ENCODE peak calls at places on chromosome 22, in ten cellular contexts. One of them, this sample, is unnamed.

GRCh38 chr22:17057959-17058814 is 26.6 kb upstream of the IL17RA start:
- DNase-seq in mesothelial cell of epicardium: no peak
- DNase-seq in left lung: peak
- DNase-seq in heart left ventricle: no peak
- DNase-seq in fibroblast of lung: peak
- DNase-seq in progenitor cell of endocrine pancreas: peak
- DNase-seq in fibroblast of pulmonary artery: peak
- DNase-seq in sigmoid colon: peak
- DNase-seq in AG09309: peak
- DNase-seq in cardiac muscle cell: peak
- DNase-seq in this sample: no peak

GRCh38 chr22:45225732-45226560 is 14.7 kb downstream of the KIAA0930 start:
- DNase-seq in mesothelial cell of epicardium: no peak
- DNase-seq in left lung: peak
- DNase-seq in heart left ventricle: no peak
- DNase-seq in fibroblast of lung: peak
- DNase-seq in progenitor cell of endocrine pancreas: no peak
- DNase-seq in fibroblast of pulmonary artery: peak
- DNase-seq in sigmoid colon: peak
- DNase-seq in AG09309: no peak
- DNase-seq in cardiac muscle cell: peak
- DNase-seq in this sample: no peak

GRCh38 chr22:38069372-38070249 is 12.4 kb downstream of the PICK1 start:
- DNase-seq in mesothelial cell of epicardium: no peak
- DNase-seq in left lung: no peak
- DNase-seq in heart left ventricle: peak
- DNase-seq in fibroblast of lung: peak
- DNase-seq in progenitor cell of endocrine pancreas: no peak
- DNase-seq in fibroblast of pulmonary artery: peak
- DNase-seq in sigmoid colon: peak
- DNase-seq in AG09309: peak
- DNase-seq in cardiac muscle cell: peak
- DNase-seq in this sample: no peak

GRCh38 chr22:17576475-17576874 is 13.2 kb downstream of the SLC25A18 start:
- DNase-seq in mesothelial cell of epicardium: no peak
- DNase-seq in left lung: no peak
- DNase-seq in heart left ventricle: no peak
- DNase-seq in fibroblast of lung: no peak
- DNase-seq in progenitor cell of endocrine pancreas: no peak
- DNase-seq in fibroblast of pulmonary artery: peak
- DNase-seq in sigmoid colon: no peak
- DNase-seq in AG09309: peak
- DNase-seq in cardiac muscle cell: peak
- DNase-seq in this sample: no peak

GRCh38 chr22:44894321-44894720 is 115.5 kb downstream of the PHF21B start:
- DNase-seq in mesothelial cell of epicardium: no peak
- DNase-seq in left lung: peak
- DNase-seq in heart left ventricle: no peak
- DNase-seq in fibroblast of lung: no peak
- DNase-seq in progenitor cell of endocrine pancreas: no peak
- DNase-seq in fibroblast of pulmonary artery: no peak
- DNase-seq in sigmoid colon: no peak
- DNase-seq in AG09309: no peak
- DNase-seq in cardiac muscle cell: no peak
- DNase-seq in this sample: no peak

GRCh38 chr22:26399288-26399687 is 29.8 kb upstream of the ASPHD2 start:
- DNase-seq in mesothelial cell of epicardium: no peak
- DNase-seq in left lung: no peak
- DNase-seq in heart left ventricle: no peak
- DNase-seq in fibroblast of lung: no peak
- DNase-seq in progenitor cell of endocrine pancreas: no peak
- DNase-seq in fibroblast of pulmonary artery: peak
- DNase-seq in sigmoid colon: no peak
- DNase-seq in AG09309: no peak
- DNase-seq in cardiac muscle cell: no peak
- DNase-seq in this sample: no peak

GRCh38 chr22:32206774-32207758 is 2.2 kb upstream of the RFPL2 start:
- DNase-seq in mesothelial cell of epicardium: no peak
- DNase-seq in left lung: no peak
- DNase-seq in heart left ventricle: no peak
- DNase-seq in fibroblast of lung: no peak
- DNase-seq in progenitor cell of endocrine pancreas: no peak
- DNase-seq in fibroblast of pulmonary artery: peak
- DNase-seq in sigmoid colon: no peak
- DNase-seq in AG09309: no peak
- DNase-seq in cardiac muscle cell: peak
- DNase-seq in this sample: no peak

GRCh38 chr22:44996648-44997047 is 13.2 kb downstream of the PHF21B start:
- DNase-seq in mesothelial cell of epicardium: no peak
- DNase-seq in left lung: no peak
- DNase-seq in heart left ventricle: no peak
- DNase-seq in fibroblast of lung: no peak
- DNase-seq in progenitor cell of endocrine pancreas: no peak
- DNase-seq in fibroblast of pulmonary artery: no peak
- DNase-seq in sigmoid colon: no peak
- DNase-seq in AG09309: no peak
- DNase-seq in cardiac muscle cell: no peak
- DNase-seq in this sample: no peak

GRCh38 chr22:44147036-44147645 is 33.6 kb upstream of the PARVG start:
- DNase-seq in mesothelial cell of epicardium: no peak
- DNase-seq in left lung: no peak
- DNase-seq in heart left ventricle: no peak
- DNase-seq in fibroblast of lung: no peak
- DNase-seq in progenitor cell of endocrine pancreas: no peak
- DNase-seq in fibroblast of pulmonary artery: no peak
- DNase-seq in sigmoid colon: no peak
- DNase-seq in AG09309: no peak
- DNase-seq in cardiac muscle cell: no peak
- DNase-seq in this sample: no peak

GRCh38 chr22:27433585-27434190 is 367.9 kb downstream of the MN1 start:
- DNase-seq in mesothelial cell of epicardium: no peak
- DNase-seq in left lung: no peak
- DNase-seq in heart left ventricle: no peak
- DNase-seq in fibroblast of lung: no peak
- DNase-seq in progenitor cell of endocrine pancreas: no peak
- DNase-seq in fibroblast of pulmonary artery: no peak
- DNase-seq in sigmoid colon: no peak
- DNase-seq in AG09309: no peak
- DNase-seq in cardiac muscle cell: no peak
- DNase-seq in this sample: no peak

GRCh38 chr22:41201146-41201545 is 4.0 kb upstream of the L3MBTL2 start:
- DNase-seq in mesothelial cell of epicardium: no peak
- DNase-seq in left lung: no peak
- DNase-seq in heart left ventricle: no peak
- DNase-seq in fibroblast of lung: no peak
- DNase-seq in progenitor cell of endocrine pancreas: no peak
- DNase-seq in fibroblast of pulmonary artery: no peak
- DNase-seq in sigmoid colon: no peak
- DNase-seq in AG09309: no peak
- DNase-seq in cardiac muscle cell: no peak
- DNase-seq in this sample: no peak

GRCh38 chr22:41203118-41203517 is 2.0 kb upstream of the L3MBTL2 start:
- DNase-seq in mesothelial cell of epicardium: no peak
- DNase-seq in left lung: no peak
- DNase-seq in heart left ventricle: no peak
- DNase-seq in fibroblast of lung: no peak
- DNase-seq in progenitor cell of endocrine pancreas: no peak
- DNase-seq in fibroblast of pulmonary artery: no peak
- DNase-seq in sigmoid colon: no peak
- DNase-seq in AG09309: no peak
- DNase-seq in cardiac muscle cell: no peak
- DNase-seq in this sample: no peak

GRCh38 chr22:41197046-41197807 is 7.9 kb upstream of the L3MBTL2 start:
- DNase-seq in mesothelial cell of epicardium: peak
- DNase-seq in left lung: peak
- DNase-seq in heart left ventricle: peak
- DNase-seq in fibroblast of lung: peak
- DNase-seq in progenitor cell of endocrine pancreas: peak
- DNase-seq in fibroblast of pulmonary artery: peak
- DNase-seq in sigmoid colon: peak
- DNase-seq in AG09309: no peak
- DNase-seq in cardiac muscle cell: peak
- DNase-seq in this sample: no peak

GRCh38 chr22:41193829-41194228 is 11.3 kb upstream of the L3MBTL2 start:
- DNase-seq in mesothelial cell of epicardium: no peak
- DNase-seq in left lung: no peak
- DNase-seq in heart left ventricle: no peak
- DNase-seq in fibroblast of lung: no peak
- DNase-seq in progenitor cell of endocrine pancreas: no peak
- DNase-seq in fibroblast of pulmonary artery: no peak
- DNase-seq in sigmoid colon: no peak
- DNase-seq in AG09309: no peak
- DNase-seq in cardiac muscle cell: no peak
- DNase-seq in this sample: no peak

GRCh38 chr22:41197808-41198585 is 7.1 kb upstream of the L3MBTL2 start:
- DNase-seq in mesothelial cell of epicardium: no peak
- DNase-seq in left lung: peak
- DNase-seq in heart left ventricle: no peak
- DNase-seq in fibroblast of lung: no peak
- DNase-seq in progenitor cell of endocrine pancreas: no peak
- DNase-seq in fibroblast of pulmonary artery: no peak
- DNase-seq in sigmoid colon: no peak
- DNase-seq in AG09309: no peak
- DNase-seq in cardiac muscle cell: no peak
- DNase-seq in this sample: no peak
- TF ChIP-seq CTCF in mesothelial cell of epicardium: no peak
- TF ChIP-seq CTCF in left lung: no peak
- TF ChIP-seq CTCF in heart left ventricle: no peak
- TF ChIP-seq CTCF in fibroblast of lung: no peak
- TF ChIP-seq CTCF in progenitor cell of endocrine pancreas: no peak
- TF ChIP-seq CTCF in fibroblast of pulmonary artery: no peak
- TF ChIP-seq CTCF in sigmoid colon: no peak
- TF ChIP-seq CTCF in AG09309: no peak
- TF ChIP-seq CTCF in cardiac muscle cell: no peak
- TF ChIP-seq CTCF in this sample: no peak

DNA sequence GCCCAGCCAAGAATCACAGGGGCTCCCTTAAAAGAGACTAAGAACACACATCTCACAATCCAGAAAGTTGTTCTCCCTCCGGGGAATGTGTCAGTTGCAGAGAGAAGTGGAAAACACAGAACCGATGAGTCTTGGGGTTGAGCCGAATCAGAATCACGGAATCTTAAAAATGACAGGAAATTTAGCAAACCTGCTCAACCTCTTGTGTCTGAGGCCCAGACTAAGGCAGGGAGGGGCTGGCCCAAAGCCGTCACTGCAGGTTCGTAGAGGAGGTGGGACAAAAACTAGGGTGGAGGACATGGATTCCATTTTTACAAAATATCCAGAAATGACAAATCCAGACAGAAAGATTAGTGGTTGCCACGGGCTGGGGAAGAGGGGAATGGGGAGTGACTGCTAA is 63.8 kb downstream of the KIAA1671 start:
- DNase-seq in mesothelial cell of epicardium: no peak
- DNase-seq in left lung: no peak
- DNase-seq in heart left ventricle: no peak
- DNase-seq in fibroblast of lung: no peak
- DNase-seq in progenitor cell of endocrine pancreas: no peak
- DNase-seq in fibroblast of pulmonary artery: no peak
- DNase-seq in sigmoid colon: no peak
- DNase-seq in AG09309: no peak
- DNase-seq in cardiac muscle cell: no peak
- DNase-seq in this sample: no peak
- TF ChIP-seq CTCF in mesothelial cell of epicardium: no peak
- TF ChIP-seq CTCF in left lung: no peak
- TF ChIP-seq CTCF in heart left ventricle: no peak
- TF ChIP-seq CTCF in fibroblast of lung: no peak
- TF ChIP-seq CTCF in progenitor cell of endocrine pancreas: no peak
- TF ChIP-seq CTCF in fibroblast of pulmonary artery: no peak
- TF ChIP-seq CTCF in sigmoid colon: no peak
- TF ChIP-seq CTCF in AG09309: no peak
- TF ChIP-seq CTCF in cardiac muscle cell: no peak
- TF ChIP-seq CTCF in this sample: no peak

GRCh38 chr22:48973694-48974041 is 854.0 kb downstream of the BRD1 start:
- DNase-seq in mesothelial cell of epicardium: peak
- DNase-seq in left lung: no peak
- DNase-seq in heart left ventricle: no peak
- DNase-seq in fibroblast of lung: no peak
- DNase-seq in progenitor cell of endocrine pancreas: no peak
- DNase-seq in fibroblast of pulmonary artery: no peak
- DNase-seq in sigmoid colon: no peak
- DNase-seq in AG09309: no peak
- DNase-seq in cardiac muscle cell: no peak
- DNase-seq in this sample: no peak

GRCh38 chr22:48972979-48973693 is 854.5 kb downstream of the BRD1 start:
- DNase-seq in mesothelial cell of epicardium: peak
- DNase-seq in left lung: no peak
- DNase-seq in heart left ventricle: no peak
- DNase-seq in fibroblast of lung: no peak
- DNase-seq in progenitor cell of endocrine pancreas: no peak
- DNase-seq in fibroblast of pulmonary artery: no peak
- DNase-seq in sigmoid colon: no peak
- DNase-seq in AG09309: no peak
- DNase-seq in cardiac muscle cell: no peak
- DNase-seq in this sample: no peak

DNA sequence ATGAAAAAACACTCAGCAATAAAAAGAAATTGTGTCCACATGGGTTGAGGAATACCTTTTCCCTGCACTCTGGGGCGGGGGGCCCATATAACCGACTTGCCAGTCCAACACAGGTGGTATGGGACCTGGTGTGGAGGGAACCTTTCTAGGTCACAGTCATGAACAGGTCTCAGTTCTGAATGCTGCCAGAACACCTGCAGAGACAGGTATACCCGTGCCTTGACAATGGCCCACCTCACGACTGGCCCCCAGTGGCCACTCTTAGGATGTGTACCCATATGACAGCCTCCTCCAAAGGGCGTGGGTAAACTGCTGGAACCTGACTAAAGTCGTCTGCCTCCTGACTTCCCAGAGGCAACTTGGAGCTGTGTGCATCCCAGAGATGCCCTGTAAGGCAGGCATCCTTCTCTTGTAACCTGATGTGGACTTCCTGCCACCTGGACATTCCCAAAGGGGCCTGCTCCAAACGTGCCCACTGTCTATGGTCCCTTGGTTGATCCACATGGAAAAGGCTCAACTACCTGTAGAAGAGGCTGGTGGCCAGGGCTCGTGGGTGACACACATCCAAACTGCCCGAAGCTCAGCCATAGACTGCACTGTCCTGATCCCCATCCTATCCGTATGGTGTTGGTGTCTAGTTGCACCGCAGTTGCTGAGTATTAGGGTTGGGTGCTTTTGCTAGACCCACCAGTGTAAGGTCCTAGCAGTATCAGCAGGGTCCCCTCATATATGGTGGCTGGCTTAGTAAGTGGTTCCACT is 859.3 kb downstream of the BRD1 start:
- DNase-seq in mesothelial cell of epicardium: peak
- DNase-seq in left lung: no peak
- DNase-seq in heart left ventricle: no peak
- DNase-seq in fibroblast of lung: no peak
- DNase-seq in progenitor cell of endocrine pancreas: peak
- DNase-seq in fibroblast of pulmonary artery: no peak
- DNase-seq in sigmoid colon: no peak
- DNase-seq in AG09309: no peak
- DNase-seq in cardiac muscle cell: no peak
- DNase-seq in this sample: no peak
- TF ChIP-seq CTCF in mesothelial cell of epicardium: peak
- TF ChIP-seq CTCF in left lung: no peak
- TF ChIP-seq CTCF in heart left ventricle: no peak
- TF ChIP-seq CTCF in fibroblast of lung: no peak
- TF ChIP-seq CTCF in progenitor cell of endocrine pancreas: peak
- TF ChIP-seq CTCF in fibroblast of pulmonary artery: no peak
- TF ChIP-seq CTCF in sigmoid colon: no peak
- TF ChIP-seq CTCF in AG09309: no peak
- TF ChIP-seq CTCF in cardiac muscle cell: no peak
- TF ChIP-seq CTCF in this sample: no peak

GRCh38 chr22:23773247-23774113 is 831 bp downstream of the MMP11 start:
- DNase-seq in mesothelial cell of epicardium: no peak
- DNase-seq in left lung: no peak
- DNase-seq in heart left ventricle: no peak
- DNase-seq in fibroblast of lung: no peak
- DNase-seq in progenitor cell of endocrine pancreas: no peak
- DNase-seq in fibroblast of pulmonary artery: no peak
- DNase-seq in sigmoid colon: no peak
- DNase-seq in AG09309: no peak
- DNase-seq in cardiac muscle cell: no peak
- DNase-seq in this sample: no peak
- TF ChIP-seq CTCF in mesothelial cell of epicardium: no peak
- TF ChIP-seq CTCF in left lung: no peak
- TF ChIP-seq CTCF in heart left ventricle: no peak
- TF ChIP-seq CTCF in fibroblast of lung: no peak
- TF ChIP-seq CTCF in progenitor cell of endocrine pancreas: peak
- TF ChIP-seq CTCF in fibroblast of pulmonary artery: no peak
- TF ChIP-seq CTCF in sigmoid colon: no peak
- TF ChIP-seq CTCF in AG09309: no peak
- TF ChIP-seq CTCF in cardiac muscle cell: no peak
- TF ChIP-seq CTCF in this sample: no peak

This sample was measured in esophagus squamous epithelium.